ENCODE peak calls at places on chromosomes 7 and 10, in seven cellular contexts. One of them, this sample, is unnamed.

GRCh38 chr7:55044791-55045190 is 26.0 kb downstream of the EGFR start:
- DNase-seq in mesendoderm: no peak
- DNase-seq in trophoblast cell: no peak
- DNase-seq in neuronal stem cell: no peak
- DNase-seq in H1: no peak
- DNase-seq in H9: no peak
- DNase-seq in mesenchymal stem cell: no peak
- DNase-seq in this sample: no peak

GRCh38 chr7:91436655-91437054 is 172.4 kb downstream of the FZD1 start:
- DNase-seq in mesendoderm: no peak
- DNase-seq in trophoblast cell: no peak
- DNase-seq in neuronal stem cell: no peak
- DNase-seq in H1: no peak
- DNase-seq in H9: no peak
- DNase-seq in mesenchymal stem cell: no peak
- DNase-seq in this sample: no peak

GRCh38 chr7:371119-371778 is 81.3 kb downstream of the FOXL3 start:
- DNase-seq in mesendoderm: no peak
- DNase-seq in trophoblast cell: no peak
- DNase-seq in neuronal stem cell: no peak
- DNase-seq in H1: peak
- DNase-seq in H9: no peak
- DNase-seq in mesenchymal stem cell: no peak
- DNase-seq in this sample: no peak

GRCh38 chr10:87531908-87532622 is 27.4 kb downstream of the MINPP1 start:
- DNase-seq in mesendoderm: no peak
- DNase-seq in trophoblast cell: no peak
- DNase-seq in neuronal stem cell: no peak
- DNase-seq in H1: no peak
- DNase-seq in H9: no peak
- DNase-seq in mesenchymal stem cell: peak
- DNase-seq in this sample: peak

GRCh38 chr10:101087376-101087775 is 25.6 kb downstream of the KAZALD1 start:
- DNase-seq in mesendoderm: no peak
- DNase-seq in trophoblast cell: no peak
- DNase-seq in neuronal stem cell: no peak
- DNase-seq in H1: no peak
- DNase-seq in H9: no peak
- DNase-seq in mesenchymal stem cell: no peak
- DNase-seq in this sample: no peak

GRCh38 chr7:3117488-3118228 is 74.0 kb upstream of the CARD11 start:
- DNase-seq in mesendoderm: peak
- DNase-seq in trophoblast cell: no peak
- DNase-seq in neuronal stem cell: no peak
- DNase-seq in H1: no peak
- DNase-seq in H9: no peak
- DNase-seq in mesenchymal stem cell: no peak
- DNase-seq in this sample: no peak

GRCh38 chr7:100069991-100070390 is 11.5 kb downstream of the ZNF3 start:
- DNase-seq in mesendoderm: no peak
- DNase-seq in trophoblast cell: no peak
- DNase-seq in neuronal stem cell: no peak
- DNase-seq in H1: no peak
- DNase-seq in H9: no peak
- DNase-seq in mesenchymal stem cell: no peak
- DNase-seq in this sample: no peak

GRCh38 chr10:10938676-10939075 is 79.0 kb upstream of the CELF2 start:
- DNase-seq in mesendoderm: peak
- DNase-seq in trophoblast cell: no peak
- DNase-seq in neuronal stem cell: no peak
- DNase-seq in H1: no peak
- DNase-seq in H9: no peak
- DNase-seq in mesenchymal stem cell: no peak
- DNase-seq in this sample: no peak

GRCh38 chr7:66507764-66508296 is 120.9 kb upstream of the KCTD7 start:
- DNase-seq in mesendoderm: no peak
- DNase-seq in trophoblast cell: no peak
- DNase-seq in neuronal stem cell: no peak
- DNase-seq in H1: no peak
- DNase-seq in H9: no peak
- DNase-seq in mesenchymal stem cell: no peak
- DNase-seq in this sample: no peak

GRCh38 chr10:133364645-133365431 is 7.0 kb upstream of the FUOM start:
- DNase-seq in mesendoderm: no peak
- DNase-seq in trophoblast cell: peak
- DNase-seq in neuronal stem cell: no peak
- DNase-seq in H1: no peak
- DNase-seq in H9: no peak
- DNase-seq in mesenchymal stem cell: no peak
- DNase-seq in this sample: no peak

GRCh38 chr7:127809285-127809702 is 157.3 kb downstream of the SND1 start:
- DNase-seq in mesendoderm: no peak
- DNase-seq in trophoblast cell: no peak
- DNase-seq in neuronal stem cell: no peak
- DNase-seq in H1: no peak
- DNase-seq in H9: no peak
- DNase-seq in mesenchymal stem cell: peak
- DNase-seq in this sample: peak

GRCh38 chr10:44278669-44279337 is 106.1 kb downstream of the CXCL12 start:
- DNase-seq in mesendoderm: no peak
- DNase-seq in trophoblast cell: no peak
- DNase-seq in neuronal stem cell: no peak
- DNase-seq in H1: no peak
- DNase-seq in H9: no peak
- DNase-seq in mesenchymal stem cell: peak
- DNase-seq in this sample: peak

GRCh38 chr7:150307129-150307528 is 16.0 kb upstream of the LRRC61 start:
- DNase-seq in mesendoderm: no peak
- DNase-seq in trophoblast cell: no peak
- DNase-seq in neuronal stem cell: no peak
- DNase-seq in H1: no peak
- DNase-seq in H9: no peak
- DNase-seq in mesenchymal stem cell: no peak
- DNase-seq in this sample: no peak

GRCh38 chr7:139532636-139533035 is 9.2 kb downstream of the CLEC2L start:
- DNase-seq in mesendoderm: no peak
- DNase-seq in trophoblast cell: peak
- DNase-seq in neuronal stem cell: no peak
- DNase-seq in H1: no peak
- DNase-seq in H9: no peak
- DNase-seq in mesenchymal stem cell: no peak
- DNase-seq in this sample: no peak

GRCh38 chr10:4067552-4068254 is 282.7 kb upstream of the KLF6 start:
- DNase-seq in mesendoderm: no peak
- DNase-seq in trophoblast cell: no peak
- DNase-seq in neuronal stem cell: no peak
- DNase-seq in H1: no peak
- DNase-seq in H9: no peak
- DNase-seq in mesenchymal stem cell: peak
- DNase-seq in this sample: no peak

GRCh38 chr10:29438271-29438670 is 149.4 kb downstream of the LYZL1 start:
- DNase-seq in mesendoderm: peak
- DNase-seq in trophoblast cell: no peak
- DNase-seq in neuronal stem cell: no peak
- DNase-seq in H1: no peak
- DNase-seq in H9: no peak
- DNase-seq in mesenchymal stem cell: no peak
- DNase-seq in this sample: peak

GRCh38 chr10:118101501-118101900 is 54.8 kb upstream of the RAB11FIP2 start:
- DNase-seq in mesendoderm: no peak
- DNase-seq in trophoblast cell: no peak
- DNase-seq in neuronal stem cell: no peak
- DNase-seq in H1: no peak
- DNase-seq in H9: no peak
- DNase-seq in mesenchymal stem cell: no peak
- DNase-seq in this sample: no peak

GRCh38 chr10:42875792-42876191 is 93.2 kb downstream of the BMS1 start:
- DNase-seq in mesendoderm: peak
- DNase-seq in trophoblast cell: no peak
- DNase-seq in neuronal stem cell: no peak
- DNase-seq in H1: no peak
- DNase-seq in H9: no peak
- DNase-seq in mesenchymal stem cell: peak
- DNase-seq in this sample: peak

GRCh38 chr10:116044722-116045374 is 228.2 kb downstream of the GFRA1 start:
- DNase-seq in mesendoderm: no peak
- DNase-seq in trophoblast cell: no peak
- DNase-seq in neuronal stem cell: no peak
- DNase-seq in H1: no peak
- DNase-seq in H9: no peak
- DNase-seq in mesenchymal stem cell: peak
- DNase-seq in this sample: no peak

GRCh38 chr7:35650751-35651150 is 44.2 kb downstream of the HERPUD2 start:
- DNase-seq in mesendoderm: no peak
- DNase-seq in trophoblast cell: no peak
- DNase-seq in neuronal stem cell: no peak
- DNase-seq in H1: no peak
- DNase-seq in H9: no peak
- DNase-seq in mesenchymal stem cell: no peak
- DNase-seq in this sample: no peak
- H2BK120ac ChIP-seq in mesendoderm: no peak
- H2BK120ac ChIP-seq in trophoblast cell: no peak
- H2BK120ac ChIP-seq in neuronal stem cell: no peak
- H2BK120ac ChIP-seq in H1: no peak
- H2BK120ac ChIP-seq in H9: no peak
- H2BK120ac ChIP-seq in mesenchymal stem cell: no peak
- H2BK120ac ChIP-seq in this sample: no peak

GRCh38 chr10:95728535-95728934 is 27.4 kb upstream of the ENTPD1 start:
- DNase-seq in mesendoderm: no peak
- DNase-seq in trophoblast cell: no peak
- DNase-seq in neuronal stem cell: no peak
- DNase-seq in H1: no peak
- DNase-seq in H9: no peak
- DNase-seq in mesenchymal stem cell: no peak
- DNase-seq in this sample: peak
- H2BK120ac ChIP-seq in mesendoderm: no peak
- H2BK120ac ChIP-seq in trophoblast cell: no peak
- H2BK120ac ChIP-seq in neuronal stem cell: no peak
- H2BK120ac ChIP-seq in H1: no peak
- H2BK120ac ChIP-seq in H9: no peak
- H2BK120ac ChIP-seq in mesenchymal stem cell: no peak
- H2BK120ac ChIP-seq in this sample: no peak

DNA sequence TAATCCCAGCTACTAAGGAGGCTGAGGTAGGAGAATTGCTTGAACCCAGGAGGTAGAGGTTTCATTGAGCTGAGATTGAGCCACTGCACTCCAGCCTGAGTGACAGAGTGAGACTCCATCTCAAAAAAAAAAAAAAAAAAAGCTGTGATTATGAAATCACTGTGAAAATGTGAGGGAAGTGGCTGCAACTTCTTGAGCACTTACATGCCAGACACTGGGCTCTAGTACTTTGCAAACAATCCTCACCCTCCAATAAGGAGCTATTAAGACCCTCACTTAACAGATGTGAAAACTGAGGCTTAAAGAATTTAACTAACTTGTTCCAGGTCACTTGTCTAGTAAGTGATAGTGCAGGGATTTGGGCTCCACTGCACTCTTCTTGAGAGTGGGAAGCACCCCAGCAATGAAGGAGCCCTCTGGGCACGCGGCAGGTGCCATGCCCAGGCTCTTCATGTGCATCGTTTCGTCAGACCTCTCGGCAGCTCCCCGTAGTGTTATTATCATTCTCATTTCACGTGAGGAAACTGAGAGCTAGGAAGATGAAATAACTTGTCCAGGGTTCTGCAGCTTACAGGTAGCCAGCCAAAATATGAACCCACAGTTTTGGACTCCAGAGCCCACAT is 19.0 kb downstream of the MSRB2 start:
- DNase-seq in mesendoderm: no peak
- DNase-seq in trophoblast cell: no peak
- DNase-seq in neuronal stem cell: no peak
- DNase-seq in H1: no peak
- DNase-seq in H9: no peak
- DNase-seq in mesenchymal stem cell: no peak
- DNase-seq in this sample: no peak
- H2BK120ac ChIP-seq in mesendoderm: no peak
- H2BK120ac ChIP-seq in trophoblast cell: no peak
- H2BK120ac ChIP-seq in neuronal stem cell: no peak
- H2BK120ac ChIP-seq in H1: no peak
- H2BK120ac ChIP-seq in H9: no peak
- H2BK120ac ChIP-seq in mesenchymal stem cell: no peak
- H2BK120ac ChIP-seq in this sample: no peak

DNA sequence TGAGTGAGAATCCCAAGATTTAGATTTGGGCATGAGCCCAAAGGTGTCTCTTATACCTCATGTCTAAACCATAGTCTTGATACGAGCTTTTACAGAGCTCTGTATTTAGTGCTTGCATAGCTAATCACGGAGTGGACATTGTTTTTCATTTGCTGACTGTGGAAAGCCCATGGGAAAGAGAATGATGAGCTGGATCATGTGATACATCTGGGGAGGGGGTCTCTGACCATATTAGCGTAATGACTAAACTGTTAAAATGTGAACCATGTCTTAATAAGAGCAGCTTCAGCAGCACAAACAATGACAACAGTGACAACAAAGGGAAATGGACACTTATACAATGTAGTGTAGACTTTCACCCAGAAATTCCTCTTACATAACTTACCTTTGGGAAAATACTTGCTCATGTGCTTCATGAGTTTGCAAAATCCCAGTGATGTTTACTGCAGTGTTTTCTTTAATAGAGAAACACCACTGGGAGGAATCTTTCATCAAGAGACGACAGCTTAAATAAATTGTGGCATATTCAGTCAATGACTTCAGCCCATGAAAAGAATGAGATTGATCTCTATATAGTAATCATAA is 44.0 kb upstream of the ITGB1 start:
- DNase-seq in mesendoderm: no peak
- DNase-seq in trophoblast cell: no peak
- DNase-seq in neuronal stem cell: no peak
- DNase-seq in H1: no peak
- DNase-seq in H9: no peak
- DNase-seq in mesenchymal stem cell: no peak
- DNase-seq in this sample: no peak
- H2BK120ac ChIP-seq in mesendoderm: no peak
- H2BK120ac ChIP-seq in trophoblast cell: no peak
- H2BK120ac ChIP-seq in neuronal stem cell: no peak
- H2BK120ac ChIP-seq in H1: no peak
- H2BK120ac ChIP-seq in H9: no peak
- H2BK120ac ChIP-seq in mesenchymal stem cell: no peak
- H2BK120ac ChIP-seq in this sample: no peak

GRCh38 chr10:1413256-1413655 is 324.1 kb downstream of the ADARB2 start:
- DNase-seq in mesendoderm: no peak
- DNase-seq in trophoblast cell: no peak
- DNase-seq in neuronal stem cell: no peak
- DNase-seq in H1: no peak
- DNase-seq in H9: no peak
- DNase-seq in mesenchymal stem cell: no peak
- DNase-seq in this sample: no peak
- H2BK120ac ChIP-seq in mesendoderm: no peak
- H2BK120ac ChIP-seq in trophoblast cell: no peak
- H2BK120ac ChIP-seq in neuronal stem cell: no peak
- H2BK120ac ChIP-seq in H1: no peak
- H2BK120ac ChIP-seq in H9: no peak
- H2BK120ac ChIP-seq in mesenchymal stem cell: no peak
- H2BK120ac ChIP-seq in this sample: no peak

DNA sequence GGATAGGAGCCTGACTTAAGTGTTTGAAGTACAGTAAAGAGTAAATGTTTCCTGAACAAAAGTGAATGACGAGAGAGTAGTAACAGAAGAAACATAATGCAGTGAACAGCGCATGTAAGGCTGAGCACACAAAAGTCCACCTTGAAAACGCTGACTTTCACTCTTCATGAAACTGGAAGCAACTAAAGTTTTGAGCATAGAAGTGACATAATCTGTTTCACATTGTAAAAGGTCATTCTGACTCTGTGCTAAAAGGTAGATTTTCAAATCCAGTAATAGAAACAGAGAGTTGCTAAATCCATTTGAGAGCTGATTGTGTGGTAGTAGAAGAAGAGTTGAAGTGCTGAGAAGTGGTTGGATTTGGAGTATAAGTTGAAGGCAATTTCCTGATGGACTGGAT is 1037.0 kb downstream of the CNTNAP2 start:
- DNase-seq in mesendoderm: no peak
- DNase-seq in trophoblast cell: no peak
- DNase-seq in neuronal stem cell: no peak
- DNase-seq in H1: no peak
- DNase-seq in H9: no peak
- DNase-seq in mesenchymal stem cell: no peak
- DNase-seq in this sample: no peak
- H2BK120ac ChIP-seq in mesendoderm: no peak
- H2BK120ac ChIP-seq in trophoblast cell: no peak
- H2BK120ac ChIP-seq in neuronal stem cell: no peak
- H2BK120ac ChIP-seq in H1: no peak
- H2BK120ac ChIP-seq in H9: no peak
- H2BK120ac ChIP-seq in mesenchymal stem cell: no peak
- H2BK120ac ChIP-seq in this sample: no peak